ENCODE peak calls at places on chromosomes 1 and 21, in ten cellular contexts. One of them, this sample, is unnamed.

GRCh38 chr1:241990040-241990439 is 8.9 kb downstream of the MAP1LC3C start:
- DNase-seq in small intestine: peak
- DNase-seq in T-helper 1 cell: no peak
- DNase-seq in cardiac fibroblast: peak
- DNase-seq in fibroblast of the conjunctiva: peak
- DNase-seq in HTR-8/SVneo: peak
- DNase-seq in EH: peak
- DNase-seq in upper lobe of right lung: peak
- DNase-seq in HFFc6: peak
- DNase-seq in NCI-H1436 treated with DMSO at 0.1 percent for 48 hours: no peak
- DNase-seq in this sample: peak

GRCh38 chr1:22888320-22889075 is 84.2 kb downstream of the LACTBL1 start:
- DNase-seq in small intestine: no peak
- DNase-seq in EH: peak
- DNase-seq in T-helper 1 cell: no peak
- DNase-seq in NCI-H1436 treated with DMSO at 0.1 percent for 48 hours: no peak
- DNase-seq in fibroblast of the conjunctiva: no peak
- DNase-seq in HFFc6: no peak
- DNase-seq in upper lobe of right lung: no peak
- DNase-seq in cardiac fibroblast: peak
- DNase-seq in HTR-8/SVneo: no peak
- DNase-seq in this sample: no peak

GRCh38 chr1:53747841-53748240 is 8.9 kb upstream of the GLIS1 start:
- DNase-seq in EH: no peak
- DNase-seq in upper lobe of right lung: no peak
- DNase-seq in small intestine: no peak
- DNase-seq in T-helper 1 cell: no peak
- DNase-seq in NCI-H1436 treated with DMSO at 0.1 percent for 48 hours: no peak
- DNase-seq in HFFc6: no peak
- DNase-seq in cardiac fibroblast: no peak
- DNase-seq in fibroblast of the conjunctiva: no peak
- DNase-seq in HTR-8/SVneo: no peak
- DNase-seq in this sample: no peak

GRCh38 chr1:71191520-71191919 is 110.7 kb upstream of the ZRANB2 start:
- DNase-seq in cardiac fibroblast: no peak
- DNase-seq in fibroblast of the conjunctiva: no peak
- DNase-seq in NCI-H1436 treated with DMSO at 0.1 percent for 48 hours: no peak
- DNase-seq in HFFc6: no peak
- DNase-seq in T-helper 1 cell: no peak
- DNase-seq in upper lobe of right lung: no peak
- DNase-seq in small intestine: no peak
- DNase-seq in EH: no peak
- DNase-seq in HTR-8/SVneo: no peak
- DNase-seq in this sample: no peak

GRCh38 chr1:166489670-166490436 is 323.1 kb upstream of the FAM78B start:
- DNase-seq in HTR-8/SVneo: no peak
- DNase-seq in cardiac fibroblast: no peak
- DNase-seq in HFFc6: no peak
- DNase-seq in small intestine: peak
- DNase-seq in fibroblast of the conjunctiva: no peak
- DNase-seq in upper lobe of right lung: peak
- DNase-seq in T-helper 1 cell: peak
- DNase-seq in EH: peak
- DNase-seq in NCI-H1436 treated with DMSO at 0.1 percent for 48 hours: no peak
- DNase-seq in this sample: peak

GRCh38 chr1:87399264-87399663 is 70.6 kb downstream of the LMO4 start:
- DNase-seq in NCI-H1436 treated with DMSO at 0.1 percent for 48 hours: peak
- DNase-seq in upper lobe of right lung: no peak
- DNase-seq in T-helper 1 cell: no peak
- DNase-seq in small intestine: peak
- DNase-seq in cardiac fibroblast: no peak
- DNase-seq in HFFc6: no peak
- DNase-seq in fibroblast of the conjunctiva: no peak
- DNase-seq in HTR-8/SVneo: no peak
- DNase-seq in EH: no peak
- DNase-seq in this sample: no peak

GRCh38 chr1:100028765-100029164 is 59.0 kb downstream of the SLC35A3 start:
- DNase-seq in small intestine: peak
- DNase-seq in cardiac fibroblast: no peak
- DNase-seq in HTR-8/SVneo: no peak
- DNase-seq in NCI-H1436 treated with DMSO at 0.1 percent for 48 hours: no peak
- DNase-seq in EH: no peak
- DNase-seq in T-helper 1 cell: peak
- DNase-seq in upper lobe of right lung: no peak
- DNase-seq in HFFc6: no peak
- DNase-seq in fibroblast of the conjunctiva: no peak
- DNase-seq in this sample: no peak

GRCh38 chr21:42592156-42592820 is 61.1 kb upstream of the PDE9A start:
- DNase-seq in T-helper 1 cell: no peak
- DNase-seq in fibroblast of the conjunctiva: no peak
- DNase-seq in cardiac fibroblast: no peak
- DNase-seq in HTR-8/SVneo: no peak
- DNase-seq in NCI-H1436 treated with DMSO at 0.1 percent for 48 hours: no peak
- DNase-seq in EH: no peak
- DNase-seq in upper lobe of right lung: no peak
- DNase-seq in HFFc6: no peak
- DNase-seq in small intestine: no peak
- DNase-seq in this sample: no peak

GRCh38 chr1:42740756-42741580 is 932 bp upstream of the CLDN19 start:
- DNase-seq in upper lobe of right lung: no peak
- DNase-seq in HTR-8/SVneo: no peak
- DNase-seq in fibroblast of the conjunctiva: no peak
- DNase-seq in NCI-H1436 treated with DMSO at 0.1 percent for 48 hours: no peak
- DNase-seq in cardiac fibroblast: no peak
- DNase-seq in HFFc6: no peak
- DNase-seq in small intestine: no peak
- DNase-seq in T-helper 1 cell: no peak
- DNase-seq in EH: no peak
- DNase-seq in this sample: no peak

GRCh38 chr21:29146726-29147125 is 16.3 kb downstream of the MAP3K7CL start:
- DNase-seq in EH: peak
- DNase-seq in small intestine: no peak
- DNase-seq in HFFc6: no peak
- DNase-seq in NCI-H1436 treated with DMSO at 0.1 percent for 48 hours: no peak
- DNase-seq in HTR-8/SVneo: no peak
- DNase-seq in fibroblast of the conjunctiva: no peak
- DNase-seq in upper lobe of right lung: no peak
- DNase-seq in T-helper 1 cell: no peak
- DNase-seq in cardiac fibroblast: no peak
- DNase-seq in this sample: no peak

GRCh38 chr21:36320421-36321324 is 676 bp downstream of the MORC3 start:
- DNase-seq in T-helper 1 cell: peak
- DNase-seq in small intestine: peak
- DNase-seq in fibroblast of the conjunctiva: peak
- DNase-seq in EH: peak
- DNase-seq in HFFc6: peak
- DNase-seq in upper lobe of right lung: peak
- DNase-seq in HTR-8/SVneo: peak
- DNase-seq in NCI-H1436 treated with DMSO at 0.1 percent for 48 hours: no peak
- DNase-seq in cardiac fibroblast: peak
- DNase-seq in this sample: peak

GRCh38 chr1:40567819-40568218 is 36.4 kb downstream of the ZNF684 start:
- DNase-seq in fibroblast of the conjunctiva: no peak
- DNase-seq in upper lobe of right lung: no peak
- DNase-seq in NCI-H1436 treated with DMSO at 0.1 percent for 48 hours: no peak
- DNase-seq in EH: no peak
- DNase-seq in HFFc6: no peak
- DNase-seq in T-helper 1 cell: no peak
- DNase-seq in small intestine: no peak
- DNase-seq in HTR-8/SVneo: no peak
- DNase-seq in cardiac fibroblast: no peak
- DNase-seq in this sample: no peak

GRCh38 chr21:43983390-43983789 is 28.7 kb upstream of the TRAPPC10 start:
- DNase-seq in cardiac fibroblast: no peak
- DNase-seq in fibroblast of the conjunctiva: no peak
- DNase-seq in NCI-H1436 treated with DMSO at 0.1 percent for 48 hours: no peak
- DNase-seq in small intestine: no peak
- DNase-seq in upper lobe of right lung: no peak
- DNase-seq in HFFc6: no peak
- DNase-seq in HTR-8/SVneo: no peak
- DNase-seq in EH: no peak
- DNase-seq in T-helper 1 cell: no peak
- DNase-seq in this sample: no peak

GRCh38 chr21:15638856-15639549 is 90.8 kb upstream of the USP25 start:
- DNase-seq in small intestine: peak
- DNase-seq in HFFc6: no peak
- DNase-seq in upper lobe of right lung: peak
- DNase-seq in HTR-8/SVneo: no peak
- DNase-seq in EH: peak
- DNase-seq in T-helper 1 cell: no peak
- DNase-seq in fibroblast of the conjunctiva: no peak
- DNase-seq in cardiac fibroblast: peak
- DNase-seq in NCI-H1436 treated with DMSO at 0.1 percent for 48 hours: no peak
- DNase-seq in this sample: no peak

GRCh38 chr1:43853161-43853921 is 80.3 kb upstream of the ARTN start:
- DNase-seq in T-helper 1 cell: no peak
- DNase-seq in small intestine: peak
- DNase-seq in HTR-8/SVneo: no peak
- DNase-seq in EH: peak
- DNase-seq in upper lobe of right lung: peak
- DNase-seq in HFFc6: peak
- DNase-seq in NCI-H1436 treated with DMSO at 0.1 percent for 48 hours: no peak
- DNase-seq in fibroblast of the conjunctiva: no peak
- DNase-seq in cardiac fibroblast: peak
- DNase-seq in this sample: no peak

GRCh38 chr1:155968670-155969069 is 9.7 kb downstream of the ARHGEF2 start:
- DNase-seq in EH: peak
- DNase-seq in NCI-H1436 treated with DMSO at 0.1 percent for 48 hours: no peak
- DNase-seq in small intestine: no peak
- DNase-seq in HFFc6: no peak
- DNase-seq in HTR-8/SVneo: no peak
- DNase-seq in fibroblast of the conjunctiva: no peak
- DNase-seq in cardiac fibroblast: peak
- DNase-seq in T-helper 1 cell: no peak
- DNase-seq in upper lobe of right lung: no peak
- DNase-seq in this sample: no peak

GRCh38 chr1:24899581-24900485 is 30.2 kb downstream of the RUNX3 start:
- DNase-seq in small intestine: no peak
- DNase-seq in T-helper 1 cell: no peak
- DNase-seq in HFFc6: no peak
- DNase-seq in NCI-H1436 treated with DMSO at 0.1 percent for 48 hours: no peak
- DNase-seq in EH: no peak
- DNase-seq in upper lobe of right lung: no peak
- DNase-seq in HTR-8/SVneo: no peak
- DNase-seq in cardiac fibroblast: no peak
- DNase-seq in fibroblast of the conjunctiva: no peak
- DNase-seq in this sample: no peak

GRCh38 chr1:222543817-222544216 is 4.1 kb downstream of the HHIPL2 start:
- DNase-seq in EH: no peak
- DNase-seq in T-helper 1 cell: no peak
- DNase-seq in cardiac fibroblast: no peak
- DNase-seq in upper lobe of right lung: no peak
- DNase-seq in HFFc6: no peak
- DNase-seq in HTR-8/SVneo: no peak
- DNase-seq in NCI-H1436 treated with DMSO at 0.1 percent for 48 hours: no peak
- DNase-seq in small intestine: no peak
- DNase-seq in fibroblast of the conjunctiva: no peak
- DNase-seq in this sample: no peak

GRCh38 chr1:226344441-226345120 is 35.6 kb upstream of the LIN9 start:
- DNase-seq in NCI-H1436 treated with DMSO at 0.1 percent for 48 hours: no peak
- DNase-seq in fibroblast of the conjunctiva: no peak
- DNase-seq in T-helper 1 cell: no peak
- DNase-seq in EH: no peak
- DNase-seq in HFFc6: no peak
- DNase-seq in small intestine: no peak
- DNase-seq in upper lobe of right lung: peak
- DNase-seq in HTR-8/SVneo: no peak
- DNase-seq in cardiac fibroblast: no peak
- DNase-seq in this sample: no peak

GRCh38 chr1:24870551-24871195 is 59.4 kb downstream of the RUNX3 start:
- DNase-seq in EH: no peak
- DNase-seq in upper lobe of right lung: no peak
- DNase-seq in T-helper 1 cell: no peak
- DNase-seq in small intestine: no peak
- DNase-seq in HFFc6: no peak
- DNase-seq in NCI-H1436 treated with DMSO at 0.1 percent for 48 hours: no peak
- DNase-seq in fibroblast of the conjunctiva: no peak
- DNase-seq in HTR-8/SVneo: no peak
- DNase-seq in cardiac fibroblast: no peak
- DNase-seq in this sample: no peak

GRCh38 chr1:1318131-1318652 is 6.3 kb downstream of the INTS11 start:
- DNase-seq in fibroblast of the conjunctiva: peak
- DNase-seq in HFFc6: peak
- DNase-seq in T-helper 1 cell: no peak
- DNase-seq in EH: peak
- DNase-seq in NCI-H1436 treated with DMSO at 0.1 percent for 48 hours: peak
- DNase-seq in cardiac fibroblast: peak
- DNase-seq in HTR-8/SVneo: peak
- DNase-seq in upper lobe of right lung: peak
- DNase-seq in small intestine: peak
- DNase-seq in this sample: no peak

GRCh38 chr1:119254067-119254720 is 113.7 kb upstream of the WARS2 start:
- DNase-seq in EH: no peak
- DNase-seq in NCI-H1436 treated with DMSO at 0.1 percent for 48 hours: no peak
- DNase-seq in T-helper 1 cell: no peak
- DNase-seq in HFFc6: no peak
- DNase-seq in fibroblast of the conjunctiva: no peak
- DNase-seq in upper lobe of right lung: no peak
- DNase-seq in cardiac fibroblast: no peak
- DNase-seq in small intestine: no peak
- DNase-seq in HTR-8/SVneo: no peak
- DNase-seq in this sample: no peak

GRCh38 chr1:206568256-206568655 is 44.0 kb downstream of the EIF2D start:
- DNase-seq in cardiac fibroblast: no peak
- DNase-seq in NCI-H1436 treated with DMSO at 0.1 percent for 48 hours: no peak
- DNase-seq in HFFc6: no peak
- DNase-seq in fibroblast of the conjunctiva: no peak
- DNase-seq in small intestine: no peak
- DNase-seq in T-helper 1 cell: no peak
- DNase-seq in HTR-8/SVneo: no peak
- DNase-seq in upper lobe of right lung: peak
- DNase-seq in EH: no peak
- DNase-seq in this sample: no peak

GRCh38 chr1:234911787-234912186 is 216.8 kb downstream of the TOMM20 start:
- DNase-seq in HTR-8/SVneo: no peak
- DNase-seq in fibroblast of the conjunctiva: no peak
- DNase-seq in small intestine: no peak
- DNase-seq in cardiac fibroblast: no peak
- DNase-seq in T-helper 1 cell: no peak
- DNase-seq in NCI-H1436 treated with DMSO at 0.1 percent for 48 hours: no peak
- DNase-seq in EH: no peak
- DNase-seq in upper lobe of right lung: peak
- DNase-seq in HFFc6: no peak
- DNase-seq in this sample: no peak

GRCh38 chr1:966603-967295 is 467 bp downstream of the PLEKHN1 start:
- DNase-seq in HFFc6: peak
- DNase-seq in upper lobe of right lung: peak
- DNase-seq in NCI-H1436 treated with DMSO at 0.1 percent for 48 hours: no peak
- DNase-seq in EH: peak
- DNase-seq in small intestine: peak
- DNase-seq in cardiac fibroblast: peak
- DNase-seq in HTR-8/SVneo: peak
- DNase-seq in fibroblast of the conjunctiva: no peak
- DNase-seq in T-helper 1 cell: peak
- DNase-seq in this sample: peak

GRCh38 chr1:38209986-38210385 is 163.4 kb upstream of the POU3F1 start:
- DNase-seq in EH: no peak
- DNase-seq in HFFc6: no peak
- DNase-seq in cardiac fibroblast: no peak
- DNase-seq in HTR-8/SVneo: no peak
- DNase-seq in fibroblast of the conjunctiva: no peak
- DNase-seq in T-helper 1 cell: no peak
- DNase-seq in small intestine: no peak
- DNase-seq in NCI-H1436 treated with DMSO at 0.1 percent for 48 hours: no peak
- DNase-seq in upper lobe of right lung: no peak
- DNase-seq in this sample: no peak

GRCh38 chr1:71089536-71090270 is 8.9 kb upstream of the ZRANB2 start:
- DNase-seq in HFFc6: peak
- DNase-seq in EH: peak
- DNase-seq in HTR-8/SVneo: no peak
- DNase-seq in upper lobe of right lung: no peak
- DNase-seq in T-helper 1 cell: no peak
- DNase-seq in fibroblast of the conjunctiva: peak
- DNase-seq in small intestine: no peak
- DNase-seq in cardiac fibroblast: peak
- DNase-seq in NCI-H1436 treated with DMSO at 0.1 percent for 48 hours: no peak
- DNase-seq in this sample: no peak

GRCh38 chr1:33094971-33095604 is 14.1 kb downstream of the AZIN2 start:
- DNase-seq in HTR-8/SVneo: peak
- DNase-seq in small intestine: peak
- DNase-seq in fibroblast of the conjunctiva: peak
- DNase-seq in NCI-H1436 treated with DMSO at 0.1 percent for 48 hours: no peak
- DNase-seq in T-helper 1 cell: no peak
- DNase-seq in cardiac fibroblast: peak
- DNase-seq in EH: peak
- DNase-seq in HFFc6: peak
- DNase-seq in upper lobe of right lung: no peak
- DNase-seq in this sample: peak